ENCODE peak calls at places on chromosome 5, in seven cellular contexts. V is colonic mucosa, E is hepatocyte, I is upper lobe of right lung, N is psoas muscle, X is kidney, F is neural progenitor cell. U is an unnamed sample. For H3K36me3, the result is how much of the 10 kb centered on the place peaks cover.

GRCh38 chr5:168359820-168360460 is 68.5 kb downstream of the WWC1 start:
- DNase-seq in X (no peak), F (no peak), I (no peak), V (no peak), N (no peak), E (no peak), U (no peak)

GRCh38 chr5:171628344-171628743 is 157.3 kb upstream of the SMIM23 start:
- DNase-seq in I (no peak), N (no peak), F (no peak), E (no peak), V (no peak), X (no peak), U (no peak)

GRCh38 chr5:152349683-152350526 is 55.2 kb downstream of the NMUR2 start:
- DNase-seq in E (peak), F (peak), V (peak), X (no peak), I (peak), N (peak), U (peak)

GRCh38 chr5:16603701-16604100 is 13.1 kb downstream of the RETREG1 start:
- DNase-seq in V (no peak), N (no peak), F (no peak), I (no peak), E (no peak), X (no peak), U (no peak)

GRCh38 chr5:11878846-11879245 is 25.4 kb downstream of the CTNND2 start:
- DNase-seq in E (no peak), N (no peak), I (no peak), V (no peak), F (no peak), X (no peak), U (no peak)

GRCh38 chr5:178348356-178349146 is 115.9 kb upstream of the PHYKPL start:
- DNase-seq in X (peak), F (no peak), I (peak), E (no peak), V (no peak), N (peak), U (no peak)

GRCh38 chr5:16934123-16934522 is 2.0 kb downstream of the MYO10 start:
- DNase-seq in F (peak), N (peak), E (peak), I (peak), V (peak), X (peak), U (peak)

GRCh38 chr5:3123763-3124157 is 372.3 kb upstream of the IRX2 start:
- DNase-seq in I (no peak), N (no peak), E (no peak), V (no peak), X (no peak), F (no peak), U (no peak)

GRCh38 chr5:136780518-136780917 is 415.2 kb upstream of the TRPC7 start:
- DNase-seq in X (no peak), E (no peak), I (no peak), N (no peak), F (peak), V (no peak), U (no peak)

GRCh38 chr5:89087551-89088318 is 204.8 kb upstream of the MEF2C start:
- DNase-seq in V (no peak), I (no peak), X (no peak), F (peak), N (no peak), E (no peak), U (no peak)

GRCh38 chr5:24742334-24742733 is 97.6 kb upstream of the CDH10 start:
- DNase-seq in V (no peak), N (no peak), I (no peak), X (no peak), F (no peak), E (no peak), U (no peak)

GRCh38 chr5:10863763-10864383 is 102.8 kb upstream of the DAP start:
- DNase-seq in N (no peak), X (no peak), E (peak), F (peak), V (peak), I (no peak), U (peak)

GRCh38 chr5:51433052-51433710 is 49.9 kb downstream of the ISL1 start:
- DNase-seq in E (no peak), I (no peak), N (no peak), V (no peak), X (no peak), F (no peak), U (peak)

GRCh38 chr5:135468541-135468940 is 16.4 kb upstream of the TIFAB start:
- DNase-seq in N (no peak), X (peak), I (peak), F (no peak), V (no peak), E (no peak), U (no peak)

GRCh38 chr5:115322729-115323128 is 26.3 kb upstream of the CCDC112 start:
- DNase-seq in X (no peak), F (no peak), N (no peak), V (no peak), I (no peak), E (no peak), U (no peak)

GRCh38 chr5:40605295-40605958 is 74.3 kb upstream of the PTGER4 start:
- DNase-seq in V (no peak), I (no peak), E (no peak), X (no peak), N (no peak), F (no peak), U (no peak)

GRCh38 chr5:23208959-23209431 is 298.4 kb upstream of the PRDM9 start:
- DNase-seq in F (peak), N (no peak), E (peak), V (no peak), X (no peak), I (no peak), U (peak)

GRCh38 chr5:74950836-74951515 is 84.8 kb upstream of the FAM169A start:
- DNase-seq in V (no peak), X (no peak), E (no peak), I (no peak), N (no peak), F (no peak), U (no peak)

GRCh38 chr5:53170748-53171349 is 61.3 kb upstream of the MOCS2 start:
- DNase-seq in I (no peak), N (no peak), V (no peak), X (no peak), E (peak), F (peak), U (peak)

GRCh38 chr5:179901915-179902762 is 5.6 kb downstream of the TBC1D9B start:
- DNase-seq in E (no peak), F (no peak), V (no peak), X (peak), N (no peak), I (no peak), U (no peak)

GRCh38 chr5:110903966-110904365 is 165.2 kb downstream of the SLC25A46 start:
- DNase-seq in N (no peak), I (no peak), F (no peak), V (no peak), E (no peak), X (no peak), U (no peak)

GRCh38 chr5:138979684-138980275 is 104.6 kb upstream of the LRRTM2 start:
- DNase-seq in F (no peak), X (no peak), E (no peak), I (no peak), N (no peak), V (no peak), U (no peak)

GRCh38 chr5:115415143-115415491 is 118.7 kb upstream of the CCDC112 start:
- DNase-seq in N (no peak), I (peak), V (peak), E (peak), X (peak), F (peak), U (no peak)

GRCh38 chr5:78964889-78965288 is 20.2 kb downstream of the ARSB start:
- DNase-seq in X (no peak), E (peak), F (peak), N (no peak), V (no peak), I (no peak), U (peak)

GRCh38 chr5:178309271-178310008 is 76.8 kb upstream of the PHYKPL start:
- DNase-seq in X (peak), E (no peak), V (no peak), N (peak), F (no peak), I (peak), U (no peak)

GRCh38 chr5:116600876-116601275 is 26.3 kb upstream of the SEMA6A start:
- DNase-seq in F (no peak), I (no peak), E (no peak), V (no peak), N (no peak), X (no peak), U (no peak)

GRCh38 chr5:53343187-53343586 is 137.2 kb upstream of the FST start:
- DNase-seq in I (no peak), N (no peak), E (peak), X (no peak), F (no peak), V (no peak), U (peak)

GRCh38 chr5:52915176-52915875 is 73.8 kb upstream of the ITGA2 start:
- DNase-seq in F (peak), N (no peak), X (peak), E (peak), I (no peak), V (peak), U (peak)

DNA sequence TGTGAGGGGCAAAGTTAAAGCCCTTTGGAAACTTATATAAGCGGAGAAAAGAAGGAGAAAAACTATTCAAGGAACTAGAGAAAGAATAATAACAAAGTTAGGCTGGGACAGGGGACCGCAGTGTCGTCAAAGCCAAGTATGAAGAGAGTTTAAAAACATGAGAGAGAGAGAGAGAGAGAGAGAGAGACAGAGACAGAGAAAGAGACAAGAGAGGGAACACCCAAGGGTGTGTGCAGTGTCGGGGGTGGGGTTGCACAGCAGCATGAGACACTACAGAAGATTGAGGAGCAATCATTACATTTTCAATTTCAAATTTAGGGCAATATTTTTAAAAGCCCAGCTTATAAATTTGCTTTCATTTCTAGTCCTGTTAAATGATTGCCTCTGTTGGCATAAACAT is 74.3 kb downstream of the NNT start:
- DNase-seq in E (no peak), V (no peak), N (no peak), F (no peak), I (no peak), X (no peak), U (no peak)
- H3K36me3 ChIP-seq in E (under half), V (under half), N (under half), F (under half), I (under half), X (under half), U (under half)

GRCh38 chr5:6752782-6753181 is 39.5 kb downstream of the TENT4A start:
- DNase-seq in E (no peak), N (peak), I (peak), V (no peak), X (no peak), F (no peak), U (no peak)
- H3K36me3 ChIP-seq in E (under half), N (half or more), I (half or more), V (under half), X (half or more), F (under half), U (half or more)

GRCh38 chr5:155651-156410 is 35.5 kb upstream of the LRRC14B start:
- DNase-seq in I (peak), F (no peak), N (no peak), E (no peak), X (peak), V (peak), U (no peak)
- H3K36me3 ChIP-seq in I (under half), F (under half), N (under half), E (under half), X (under half), V (under half), U (under half)

GRCh38 chr5:176383248-176383905 is 5.0 kb downstream of the NOP16 start:
- DNase-seq in V (no peak), I (no peak), E (no peak), X (no peak), N (no peak), F (no peak), U (no peak)
- H3K36me3 ChIP-seq in V (under half), I (under half), E (under half), X (under half), N (half or more), F (under half), U (under half)

GRCh38 chr5:1034986-1035385 is 26.4 kb downstream of the NKD2 start:
- DNase-seq in F (no peak), X (no peak), E (no peak), N (no peak), V (no peak), I (no peak), U (no peak)
- H3K36me3 ChIP-seq in F (under half), X (under half), E (under half), N (under half), V (under half), I (under half), U (under half)

GRCh38 chr5:67146981-67147380 is 49.6 kb downstream of the CD180 start:
- DNase-seq in N (no peak), V (no peak), X (no peak), I (no peak), E (no peak), F (no peak), U (no peak)
- H3K36me3 ChIP-seq in N (half or more), V (under half), X (under half), I (half or more), E (under half), F (under half), U (under half)

DNA sequence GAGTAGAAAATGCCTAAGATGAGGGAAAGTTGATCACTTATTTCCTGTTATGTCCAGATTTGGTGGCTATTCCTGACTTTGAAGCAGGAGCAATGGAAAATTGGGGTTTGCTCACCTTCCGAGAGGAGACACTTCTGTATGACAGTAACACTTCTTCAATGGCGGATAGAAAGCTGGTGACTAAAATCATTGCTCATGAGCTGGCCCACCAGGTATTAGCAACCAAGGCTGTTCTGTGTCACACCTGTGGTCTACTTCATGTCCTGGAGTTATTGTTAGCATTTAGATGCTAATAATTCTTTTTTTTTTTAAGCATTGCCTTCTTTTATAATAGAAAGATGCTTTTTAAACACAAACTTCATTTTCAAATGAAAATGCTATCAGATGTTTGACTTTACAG is 57.9 kb downstream of the LNPEP start:
- DNase-seq in N (no peak), V (no peak), F (no peak), I (no peak), X (no peak), E (no peak), U (no peak)
- H3K36me3 ChIP-seq in N (half or more), V (under half), F (under half), I (under half), X (under half), E (under half), U (under half)